ENCODE peak calls at places on chromosomes 2 and 18, in eight cellular contexts. One of them, this sample, is unnamed.

GRCh38 chr18:35099911-35100310 is 58.7 kb downstream of the MAPRE2 start:
- DNase-seq in HCT116: no peak
- DNase-seq in SK-N-SH: no peak
- DNase-seq in endothelial cell of umbilical vein: no peak
- DNase-seq in HL-60: no peak
- DNase-seq in GM12892: no peak
- DNase-seq in GM12878: no peak
- DNase-seq in transverse colon: no peak
- DNase-seq in this sample: no peak

GRCh38 chr18:62452280-62452824 is 70.5 kb upstream of the ZCCHC2 start:
- DNase-seq in HCT116: no peak
- DNase-seq in SK-N-SH: no peak
- DNase-seq in endothelial cell of umbilical vein: no peak
- DNase-seq in HL-60: peak
- DNase-seq in GM12892: no peak
- DNase-seq in GM12878: no peak
- DNase-seq in transverse colon: no peak
- DNase-seq in this sample: no peak

GRCh38 chr18:75923169-75923568 is 495.7 kb upstream of the SMIM21 start:
- DNase-seq in HCT116: peak
- DNase-seq in SK-N-SH: no peak
- DNase-seq in endothelial cell of umbilical vein: no peak
- DNase-seq in HL-60: no peak
- DNase-seq in GM12892: no peak
- DNase-seq in GM12878: no peak
- DNase-seq in transverse colon: peak
- DNase-seq in this sample: no peak

GRCh38 chr2:191885650-191886049 is 38.8 kb upstream of the CAVIN2 start:
- DNase-seq in HCT116: no peak
- DNase-seq in SK-N-SH: no peak
- DNase-seq in endothelial cell of umbilical vein: no peak
- DNase-seq in HL-60: no peak
- DNase-seq in GM12892: no peak
- DNase-seq in GM12878: no peak
- DNase-seq in transverse colon: no peak
- DNase-seq in this sample: no peak

GRCh38 chr2:30230479-30230854 is 867 bp upstream of the LBH start:
- DNase-seq in HCT116: no peak
- DNase-seq in SK-N-SH: peak
- DNase-seq in endothelial cell of umbilical vein: peak
- DNase-seq in HL-60: no peak
- DNase-seq in GM12892: no peak
- DNase-seq in GM12878: no peak
- DNase-seq in transverse colon: no peak
- DNase-seq in this sample: peak

GRCh38 chr18:39340418-39340817 is 1774.8 kb upstream of the CELF4 start:
- DNase-seq in HCT116: no peak
- DNase-seq in SK-N-SH: no peak
- DNase-seq in endothelial cell of umbilical vein: no peak
- DNase-seq in HL-60: no peak
- DNase-seq in GM12892: no peak
- DNase-seq in GM12878: no peak
- DNase-seq in transverse colon: no peak
- DNase-seq in this sample: no peak

GRCh38 chr2:149448315-149448714 is 117.9 kb downstream of the LYPD6 start:
- DNase-seq in HCT116: no peak
- DNase-seq in SK-N-SH: no peak
- DNase-seq in endothelial cell of umbilical vein: no peak
- DNase-seq in HL-60: no peak
- DNase-seq in GM12892: no peak
- DNase-seq in GM12878: no peak
- DNase-seq in transverse colon: no peak
- DNase-seq in this sample: no peak

GRCh38 chr2:128637481-128638155 is 318.9 kb upstream of the HS6ST1 start:
- DNase-seq in HCT116: no peak
- DNase-seq in SK-N-SH: no peak
- DNase-seq in endothelial cell of umbilical vein: no peak
- DNase-seq in HL-60: no peak
- DNase-seq in GM12892: no peak
- DNase-seq in GM12878: no peak
- DNase-seq in transverse colon: no peak
- DNase-seq in this sample: no peak

GRCh38 chr18:9147440-9148238 is 11.1 kb downstream of the ANKRD12 start:
- DNase-seq in HCT116: peak
- DNase-seq in SK-N-SH: peak
- DNase-seq in endothelial cell of umbilical vein: peak
- DNase-seq in HL-60: peak
- DNase-seq in GM12892: no peak
- DNase-seq in GM12878: peak
- DNase-seq in transverse colon: peak
- DNase-seq in this sample: peak

GRCh38 chr2:241905716-241906376 is 36.3 kb downstream of the RTP5 start:
- DNase-seq in HCT116: no peak
- DNase-seq in SK-N-SH: no peak
- DNase-seq in endothelial cell of umbilical vein: no peak
- DNase-seq in HL-60: no peak
- DNase-seq in GM12892: no peak
- DNase-seq in GM12878: no peak
- DNase-seq in transverse colon: no peak
- DNase-seq in this sample: no peak

GRCh38 chr2:8453904-8454302 is 228.0 kb upstream of the ID2 start:
- DNase-seq in HCT116: no peak
- DNase-seq in SK-N-SH: no peak
- DNase-seq in endothelial cell of umbilical vein: no peak
- DNase-seq in HL-60: no peak
- DNase-seq in GM12892: no peak
- DNase-seq in GM12878: no peak
- DNase-seq in transverse colon: no peak
- DNase-seq in this sample: no peak

GRCh38 chr18:6370886-6371635 is 43.6 kb downstream of the L3MBTL4 start:
- DNase-seq in HCT116: no peak
- DNase-seq in SK-N-SH: peak
- DNase-seq in endothelial cell of umbilical vein: no peak
- DNase-seq in HL-60: no peak
- DNase-seq in GM12892: no peak
- DNase-seq in GM12878: no peak
- DNase-seq in transverse colon: peak
- DNase-seq in this sample: no peak

GRCh38 chr18:9737814-9738160 is 29.7 kb downstream of the RAB31 start:
- DNase-seq in HCT116: no peak
- DNase-seq in SK-N-SH: peak
- DNase-seq in endothelial cell of umbilical vein: no peak
- DNase-seq in HL-60: no peak
- DNase-seq in GM12892: no peak
- DNase-seq in GM12878: no peak
- DNase-seq in transverse colon: no peak
- DNase-seq in this sample: no peak

GRCh38 chr2:239533917-239534316 is 133.1 kb upstream of the HDAC4 start:
- DNase-seq in HCT116: no peak
- DNase-seq in SK-N-SH: no peak
- DNase-seq in endothelial cell of umbilical vein: no peak
- DNase-seq in HL-60: no peak
- DNase-seq in GM12892: no peak
- DNase-seq in GM12878: no peak
- DNase-seq in transverse colon: no peak
- DNase-seq in this sample: no peak

GRCh38 chr18:48227206-48227605 is 182.0 kb downstream of the ZBTB7C start:
- DNase-seq in HCT116: no peak
- DNase-seq in SK-N-SH: no peak
- DNase-seq in endothelial cell of umbilical vein: no peak
- DNase-seq in HL-60: no peak
- DNase-seq in GM12892: no peak
- DNase-seq in GM12878: no peak
- DNase-seq in transverse colon: no peak
- DNase-seq in this sample: no peak

GRCh38 chr2:25966531-25967265 is 15.6 kb downstream of the KIF3C start:
- DNase-seq in HCT116: no peak
- DNase-seq in SK-N-SH: peak
- DNase-seq in endothelial cell of umbilical vein: no peak
- DNase-seq in HL-60: no peak
- DNase-seq in GM12892: no peak
- DNase-seq in GM12878: no peak
- DNase-seq in transverse colon: no peak
- DNase-seq in this sample: no peak
- TF ChIP-seq POLR2AphosphoS5 in HCT116: no peak
- TF ChIP-seq POLR2AphosphoS5 in SK-N-SH: no peak
- TF ChIP-seq POLR2AphosphoS5 in endothelial cell of umbilical vein: no peak
- TF ChIP-seq POLR2AphosphoS5 in HL-60: no peak
- TF ChIP-seq POLR2AphosphoS5 in GM12892: no peak
- TF ChIP-seq POLR2AphosphoS5 in GM12878: no peak
- TF ChIP-seq POLR2AphosphoS5 in transverse colon: no peak
- TF ChIP-seq POLR2AphosphoS5 in this sample: no peak

GRCh38 chr2:219454217-219454616 is 19.6 kb downstream of the SPEG start:
- DNase-seq in HCT116: no peak
- DNase-seq in SK-N-SH: no peak
- DNase-seq in endothelial cell of umbilical vein: no peak
- DNase-seq in HL-60: no peak
- DNase-seq in GM12892: no peak
- DNase-seq in GM12878: no peak
- DNase-seq in transverse colon: no peak
- DNase-seq in this sample: no peak
- TF ChIP-seq POLR2AphosphoS5 in HCT116: no peak
- TF ChIP-seq POLR2AphosphoS5 in SK-N-SH: no peak
- TF ChIP-seq POLR2AphosphoS5 in endothelial cell of umbilical vein: no peak
- TF ChIP-seq POLR2AphosphoS5 in HL-60: no peak
- TF ChIP-seq POLR2AphosphoS5 in GM12892: no peak
- TF ChIP-seq POLR2AphosphoS5 in GM12878: no peak
- TF ChIP-seq POLR2AphosphoS5 in transverse colon: peak
- TF ChIP-seq POLR2AphosphoS5 in this sample: no peak

GRCh38 chr2:171521361-171522056 is 765 bp upstream of the CYBRD1 start:
- DNase-seq in HCT116: no peak
- DNase-seq in SK-N-SH: peak
- DNase-seq in endothelial cell of umbilical vein: peak
- DNase-seq in HL-60: no peak
- DNase-seq in GM12892: no peak
- DNase-seq in GM12878: no peak
- DNase-seq in transverse colon: no peak
- DNase-seq in this sample: no peak

GRCh38 chr2:171522804-171523338 is 597 bp downstream of the CYBRD1 start:
- DNase-seq in HCT116: no peak
- DNase-seq in SK-N-SH: no peak
- DNase-seq in endothelial cell of umbilical vein: no peak
- DNase-seq in HL-60: peak
- DNase-seq in GM12892: no peak
- DNase-seq in GM12878: no peak
- DNase-seq in transverse colon: peak
- DNase-seq in this sample: peak

GRCh38 chr2:171523339-171523931 is 1.2 kb downstream of the CYBRD1 start:
- DNase-seq in HCT116: peak
- DNase-seq in SK-N-SH: peak
- DNase-seq in endothelial cell of umbilical vein: peak
- DNase-seq in HL-60: peak
- DNase-seq in GM12892: peak
- DNase-seq in GM12878: no peak
- DNase-seq in transverse colon: peak
- DNase-seq in this sample: peak

GRCh38 chr2:171523969-171524401 is 1.7 kb downstream of the CYBRD1 start:
- DNase-seq in HCT116: no peak
- DNase-seq in SK-N-SH: no peak
- DNase-seq in endothelial cell of umbilical vein: no peak
- DNase-seq in HL-60: peak
- DNase-seq in GM12892: no peak
- DNase-seq in GM12878: no peak
- DNase-seq in transverse colon: no peak
- DNase-seq in this sample: peak

DNA sequence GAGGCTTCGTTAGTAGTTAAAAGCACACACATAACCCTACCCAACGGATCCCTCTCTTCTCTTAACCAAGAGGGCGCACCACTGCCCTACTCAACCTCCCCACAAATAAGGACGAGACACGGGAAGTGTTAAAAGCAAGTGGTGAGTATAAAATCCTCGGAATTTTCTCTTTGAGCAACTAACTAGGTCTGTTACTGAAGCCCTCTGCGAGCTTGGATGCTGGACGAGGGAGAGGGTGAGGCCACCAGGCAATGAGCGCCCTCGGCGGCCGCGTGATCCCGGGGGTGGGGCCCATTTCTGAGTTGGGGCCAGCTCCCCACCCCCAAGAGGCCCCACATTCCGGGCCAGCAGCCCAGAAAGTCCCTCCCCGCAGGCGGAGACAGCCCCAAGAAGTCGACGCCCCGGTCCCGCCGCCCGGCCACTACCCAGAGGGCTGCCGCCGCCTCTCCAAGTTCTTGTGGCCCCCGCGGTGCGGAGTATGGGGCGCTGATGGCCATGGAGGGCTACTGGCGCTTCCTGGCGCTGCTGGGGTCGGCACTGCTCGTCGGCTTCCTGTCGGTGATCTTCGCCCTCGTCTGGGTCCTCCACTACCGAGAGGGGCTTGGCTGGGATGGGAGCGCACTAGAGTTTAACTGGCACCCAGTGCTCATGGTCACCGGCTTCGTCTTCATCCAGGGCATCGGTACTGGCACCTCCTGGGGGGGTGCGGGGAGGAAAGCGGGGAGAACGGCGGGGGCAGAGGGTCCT is at the start of gene CYBRD1:
- DNase-seq in HCT116: no peak
- DNase-seq in SK-N-SH: peak
- DNase-seq in endothelial cell of umbilical vein: peak
- DNase-seq in HL-60: peak
- DNase-seq in GM12892: peak
- DNase-seq in GM12878: no peak
- DNase-seq in transverse colon: peak
- DNase-seq in this sample: peak
- TF ChIP-seq POLR2AphosphoS5 in HCT116: peak
- TF ChIP-seq POLR2AphosphoS5 in SK-N-SH: peak
- TF ChIP-seq POLR2AphosphoS5 in endothelial cell of umbilical vein: peak
- TF ChIP-seq POLR2AphosphoS5 in HL-60: peak
- TF ChIP-seq POLR2AphosphoS5 in GM12892: peak
- TF ChIP-seq POLR2AphosphoS5 in GM12878: peak
- TF ChIP-seq POLR2AphosphoS5 in transverse colon: peak
- TF ChIP-seq POLR2AphosphoS5 in this sample: peak

GRCh38 chr18:58781627-58782194 is 83.0 kb upstream of the ZNF532 start:
- DNase-seq in HCT116: peak
- DNase-seq in SK-N-SH: peak
- DNase-seq in endothelial cell of umbilical vein: peak
- DNase-seq in HL-60: peak
- DNase-seq in GM12892: peak
- DNase-seq in GM12878: peak
- DNase-seq in transverse colon: peak
- DNase-seq in this sample: peak

GRCh38 chr18:58780045-58780444 is 84.6 kb upstream of the ZNF532 start:
- DNase-seq in HCT116: peak
- DNase-seq in SK-N-SH: no peak
- DNase-seq in endothelial cell of umbilical vein: no peak
- DNase-seq in HL-60: no peak
- DNase-seq in GM12892: no peak
- DNase-seq in GM12878: no peak
- DNase-seq in transverse colon: no peak
- DNase-seq in this sample: no peak

GRCh38 chr18:58776084-58776483 is 88.6 kb upstream of the ZNF532 start:
- DNase-seq in HCT116: no peak
- DNase-seq in SK-N-SH: no peak
- DNase-seq in endothelial cell of umbilical vein: no peak
- DNase-seq in HL-60: no peak
- DNase-seq in GM12892: no peak
- DNase-seq in GM12878: no peak
- DNase-seq in transverse colon: no peak
- DNase-seq in this sample: no peak

GRCh38 chr18:58784601-58785137 is 80.0 kb upstream of the ZNF532 start:
- DNase-seq in HCT116: no peak
- DNase-seq in SK-N-SH: no peak
- DNase-seq in endothelial cell of umbilical vein: peak
- DNase-seq in HL-60: no peak
- DNase-seq in GM12892: no peak
- DNase-seq in GM12878: no peak
- DNase-seq in transverse colon: no peak
- DNase-seq in this sample: peak

GRCh38 chr18:58779514-58779913 is 85.2 kb upstream of the ZNF532 start:
- DNase-seq in HCT116: no peak
- DNase-seq in SK-N-SH: no peak
- DNase-seq in endothelial cell of umbilical vein: no peak
- DNase-seq in HL-60: no peak
- DNase-seq in GM12892: no peak
- DNase-seq in GM12878: no peak
- DNase-seq in transverse colon: no peak
- DNase-seq in this sample: no peak
- TF ChIP-seq POLR2AphosphoS5 in HCT116: no peak
- TF ChIP-seq POLR2AphosphoS5 in SK-N-SH: no peak
- TF ChIP-seq POLR2AphosphoS5 in endothelial cell of umbilical vein: no peak
- TF ChIP-seq POLR2AphosphoS5 in HL-60: no peak
- TF ChIP-seq POLR2AphosphoS5 in GM12892: no peak
- TF ChIP-seq POLR2AphosphoS5 in GM12878: no peak
- TF ChIP-seq POLR2AphosphoS5 in transverse colon: no peak
- TF ChIP-seq POLR2AphosphoS5 in this sample: no peak

This sample was measured in GM23338.